ENCODE peak calls at places on chromosome 9, in ten cellular contexts. N is BJ; R is tibial nerve; H is naive thymus-derived CD4-positive, alpha-beta T cell; Q is H7; B is T-helper 1 cell; F is NCI-H146; P is stromal cell of bone marrow; I is Peyer's patch; L is left ventricle myocardium superior. U is an unnamed sample.

GRCh38 chr9:97794666-97795065 is 58.4 kb upstream of the FOXE1 start:
- DNase-seq in B (no peak), H (no peak), F (no peak), L (no peak), I (no peak), R (no peak), N (no peak), Q (no peak), P (no peak), U (no peak)

GRCh38 chr9:130112244-130113151 is 58.8 kb downstream of the GPR107 start:
- DNase-seq in B (no peak), I (no peak), N (no peak), Q (no peak), L (no peak), R (no peak), F (no peak), P (no peak), H (no peak), U (no peak)

GRCh38 chr9:89999534-90000370 is 394.9 kb downstream of the GADD45G start:
- DNase-seq in L (peak; percentile 86), R (no peak), I (peak; percentile 90), P (no peak), N (peak; percentile 7), F (peak; percentile 70), B (no peak), H (peak; percentile 15), Q (no peak), U (no peak)

GRCh38 chr9:89023788-89024187 is 32.5 kb downstream of the S1PR3 start:
- DNase-seq in H (no peak), N (no peak), F (no peak), L (no peak), R (no peak), P (no peak), Q (no peak), B (no peak), I (no peak), U (no peak)

GRCh38 chr9:102507044-102507687 is 488.0 kb upstream of the CYLC2 start:
- DNase-seq in F (no peak), B (no peak), I (no peak), Q (no peak), P (no peak), H (no peak), N (no peak), R (no peak), L (no peak), U (no peak)

GRCh38 chr9:120363697-120364096 is 216.3 kb downstream of the CDK5RAP2 start:
- DNase-seq in I (no peak), H (no peak), Q (no peak), N (no peak), R (no peak), P (no peak), L (no peak), F (no peak), B (no peak), U (no peak)

GRCh38 chr9:136728080-136728547 is 14.6 kb downstream of the LCN10 start:
- DNase-seq in Q (peak; percentile 98), H (peak; percentile 87), F (peak; percentile 76), I (peak; percentile 95), L (peak; percentile 96), N (peak; percentile 18), B (peak; percentile 85), R (peak; percentile 86), P (peak; percentile 68), U (peak; percentile 76)

GRCh38 chr9:89961616-89962341 is 357.0 kb downstream of the GADD45G start:
- DNase-seq in P (peak; percentile 67), N (no peak), I (no peak), B (no peak), H (no peak), Q (no peak), R (no peak), F (no peak), L (no peak), U (no peak)

GRCh38 chr9:127283917-127284316 is 19.3 kb downstream of the GARNL3 start:
- DNase-seq in R (peak; percentile 41), H (no peak), I (peak; percentile 58), B (no peak), Q (peak; percentile 19), L (peak; percentile 46), N (no peak), P (peak; percentile 31), F (no peak), U (no peak)

GRCh38 chr9:70778568-70778967 is 342.9 kb downstream of the TRPM3 start:
- DNase-seq in P (no peak), N (no peak), H (no peak), L (no peak), F (no peak), R (no peak), I (no peak), B (no peak), Q (no peak), U (no peak)

GRCh38 chr9:138015021-138015829 is 137.6 kb downstream of the CACNA1B start:
- DNase-seq in Q (peak; percentile 18), I (no peak), P (no peak), H (no peak), B (no peak), L (peak; percentile 21), N (no peak), F (no peak), R (no peak), U (no peak)

GRCh38 chr9:96376926-96377874 is 6.3 kb downstream of the SLC35D2 start:
- DNase-seq in H (no peak), P (no peak), F (no peak), Q (no peak), I (peak; percentile 56), B (no peak), R (no peak), L (no peak), N (peak; percentile 19), U (no peak)

GRCh38 chr9:114110180-114110579 is 11.1 kb upstream of the KIF12 start:
- DNase-seq in L (no peak), I (no peak), P (no peak), Q (no peak), R (no peak), N (peak; percentile 70), B (no peak), F (no peak), H (no peak), U (no peak)

GRCh38 chr9:36802171-36802920 is 229.7 kb downstream of the MELK start:
- DNase-seq in F (peak; percentile 45), R (peak; percentile 12), L (no peak), H (no peak), I (no peak), N (peak; percentile 4), Q (no peak), P (peak; percentile 3), B (no peak), U (no peak)

GRCh38 chr9:88660611-88661010 is 125.6 kb downstream of the NXNL2 start:
- DNase-seq in B (no peak), N (no peak), L (no peak), F (no peak), I (no peak), Q (peak; percentile 54), H (no peak), P (no peak), R (no peak), U (peak; percentile 64)

GRCh38 chr9:103789686-103790085 is 304.4 kb upstream of the SMC2 start:
- DNase-seq in Q (no peak), P (no peak), L (no peak), I (no peak), B (no peak), N (no peak), H (no peak), F (peak; percentile 1), R (no peak), U (no peak)

GRCh38 chr9:69945671-69946141 is 97.9 kb upstream of the MAMDC2 start:
- DNase-seq in N (peak; percentile 85), R (peak; percentile 71), P (peak; percentile 62), L (peak; percentile 43), F (no peak), Q (no peak), H (no peak), B (no peak), I (peak; percentile 57), U (no peak)

GRCh38 chr9:89168901-89169813 is 9.5 kb downstream of the SHC3 start:
- DNase-seq in F (no peak), P (no peak), H (no peak), I (no peak), B (no peak), N (no peak), R (no peak), Q (no peak), L (no peak), U (no peak)

GRCh38 chr9:6632516-6633328 is 12.8 kb downstream of the GLDC start:
- DNase-seq in Q (peak; percentile 61), L (no peak), I (peak; percentile 76), F (no peak), N (no peak), H (no peak), R (no peak), P (no peak), B (no peak), U (peak; percentile 64)

GRCh38 chr9:3410461-3410860 is 115.3 kb downstream of the RFX3 start:
- DNase-seq in L (no peak), N (no peak), Q (no peak), B (no peak), R (no peak), H (no peak), P (no peak), F (no peak), I (no peak), U (no peak)

GRCh38 chr9:127570533-127571111 is 41.5 kb upstream of the STXBP1 start:
- DNase-seq in H (no peak), N (no peak), F (no peak), B (no peak), Q (peak; percentile 21), I (no peak), L (no peak), P (no peak), R (no peak), U (no peak)

GRCh38 chr9:129346046-129346445 is 168.0 kb upstream of the IER5L start:
- DNase-seq in B (no peak), R (no peak), L (peak; percentile 15), N (no peak), Q (peak; percentile 9), I (no peak), H (no peak), P (no peak), F (no peak), U (no peak)

GRCh38 chr9:116073826-116074225 is 79.8 kb upstream of the PAPPA start:
- DNase-seq in Q (no peak), I (no peak), N (no peak), R (no peak), B (no peak), P (peak; percentile 89), L (no peak), F (no peak), H (no peak), U (no peak)

GRCh38 chr9:35972093-35972492 is 14.1 kb upstream of the OR2S2 start:
- DNase-seq in Q (peak; percentile 73), I (no peak), N (no peak), L (peak; percentile 52), P (no peak), F (no peak), B (no peak), H (no peak), R (no peak), U (peak; percentile 74)

GRCh38 chr9:131593255-131593820 is 48.0 kb downstream of the PRRT1B start:
- DNase-seq in I (no peak), N (no peak), Q (no peak), H (no peak), F (no peak), B (no peak), P (no peak), L (no peak), R (no peak), U (no peak)

U was measured in H9.